ENCODE peak calls at places on chromosomes 2 and 18, in nine cellular contexts. V is HCT116, Q is RWPE2, E is MM.1S, P is AG04450, A is lower leg skin, N is stomach, K is thyroid gland, Z is AG10803. H is an unnamed sample.

GRCh38 chr2:172442072-172442895 is 14.9 kb downstream of the ITGA6 start:
- DNase-seq in V (peak; percentile 98), Q (peak; percentile 99), E (no peak), P (peak; percentile 73), A (peak; percentile 69), N (peak; percentile 81), K (no peak), Z (peak; percentile 81), H (no peak)

GRCh38 chr18:79867666-79868065 is 69.9 kb downstream of the KCNG2 start:
- DNase-seq in V (no peak), Q (no peak), E (no peak), P (no peak), A (no peak), N (no peak), K (no peak), Z (no peak), H (no peak)

GRCh38 chr18:35041752-35042379 is 653 bp downstream of the MAPRE2 start:
- DNase-seq in V (no peak), Q (no peak), E (peak; percentile 13), P (no peak), A (no peak), N (no peak), K (no peak), Z (no peak), H (no peak)

GRCh38 chr18:39414009-39414700 is 1848.6 kb upstream of the CELF4 start:
- DNase-seq in V (peak; percentile 41), Q (no peak), E (peak; percentile 14), P (peak; percentile 16), A (no peak), N (no peak), K (no peak), Z (peak; percentile 5), H (no peak)

GRCh38 chr2:9993490-9994165 is 42.1 kb downstream of the GRHL1 start:
- DNase-seq in V (no peak), Q (no peak), E (no peak), P (no peak), A (no peak), N (no peak), K (no peak), Z (peak; percentile 85), H (no peak)

GRCh38 chr2:241618296-241618805 is 18.6 kb downstream of the THAP4 start:
- DNase-seq in V (no peak), Q (no peak), E (no peak), P (no peak), A (no peak), N (no peak), K (no peak), Z (no peak), H (peak; percentile 55)

GRCh38 chr2:191607101-191607500 is 70.8 kb upstream of the NABP1 start:
- DNase-seq in V (no peak), Q (no peak), E (no peak), P (no peak), A (no peak), N (no peak), K (no peak), Z (peak; percentile 48), H (no peak)

GRCh38 chr2:45000921-45001628 is 8.2 kb downstream of the SIX2 start:
- DNase-seq in V (no peak), Q (no peak), E (no peak), P (no peak), A (no peak), N (no peak), K (peak; percentile 34), Z (no peak), H (no peak)

GRCh38 chr2:134988994-134989605 is 58.1 kb downstream of the MAP3K19 start:
- DNase-seq in V (peak; percentile 18), Q (no peak), E (peak; percentile 49), P (peak; percentile 3), A (no peak), N (no peak), K (no peak), Z (peak; percentile 40), H (peak; percentile 36)

GRCh38 chr2:177149155-177149503 is 63.5 kb upstream of the HNRNPA3 start:
- DNase-seq in V (no peak), Q (no peak), E (no peak), P (no peak), A (no peak), N (no peak), K (no peak), Z (no peak), H (no peak)

GRCh38 chr2:177143444-177143843 is 69.2 kb upstream of the HNRNPA3 start:
- DNase-seq in V (no peak), Q (no peak), E (no peak), P (no peak), A (no peak), N (no peak), K (no peak), Z (peak; percentile 72), H (no peak)

GRCh38 chr2:177148477-177149154 is 64.0 kb upstream of the HNRNPA3 start:
- DNase-seq in V (peak; percentile 68), Q (no peak), E (peak; percentile 77), P (no peak), A (no peak), N (peak; percentile 80), K (peak; percentile 75), Z (peak; percentile 59), H (peak; percentile 60)

GRCh38 chr2:177147093-177147694 is 65.4 kb upstream of the HNRNPA3 start:
- DNase-seq in V (no peak), Q (no peak), E (peak; percentile 69), P (no peak), A (no peak), N (no peak), K (no peak), Z (peak; percentile 65), H (peak; percentile 51)

DNA sequence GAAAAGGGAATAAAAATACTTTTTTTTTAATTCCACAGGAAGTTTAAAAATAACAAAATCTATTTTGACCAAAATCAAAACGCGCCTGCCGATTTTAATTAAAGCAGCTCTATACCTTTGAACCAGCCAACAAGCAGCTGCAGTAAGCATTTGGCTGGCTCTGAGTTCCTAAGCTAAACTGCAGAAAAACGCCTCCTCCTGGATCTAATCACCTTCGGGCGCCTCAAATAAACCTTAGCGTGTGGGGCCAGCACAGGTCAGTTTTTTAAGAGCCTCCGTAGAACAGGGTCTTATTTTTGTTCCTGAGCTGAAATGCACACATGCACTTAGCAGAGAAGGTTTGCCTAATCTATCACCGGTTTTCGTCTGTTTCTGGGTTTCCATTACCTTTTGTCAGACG is 64.8 kb upstream of the HNRNPA3 start:
- DNase-seq in V (no peak), Q (no peak), E (no peak), P (no peak), A (no peak), N (no peak), K (no peak), Z (no peak), H (no peak)
- H3K4me3 ChIP-seq in V (no peak overlapping the region), Q (no peak overlapping the region), E (no peak overlapping the region), P (peak overlapping the region; percentile 14), A (no peak overlapping the region), N (peak overlapping the region; percentile 40), K (no peak overlapping the region), Z (no peak overlapping the region), H (no peak overlapping the region)

GRCh38 chr2:88602022-88602421 is 25.2 kb downstream of the EIF2AK3 start:
- DNase-seq in V (no peak), Q (no peak), E (no peak), P (no peak), A (no peak), N (no peak), K (no peak), Z (no peak), H (no peak)

GRCh38 chr2:88608184-88608583 is 19.1 kb downstream of the EIF2AK3 start:
- DNase-seq in V (no peak), Q (no peak), E (peak; percentile 50), P (no peak), A (no peak), N (no peak), K (no peak), Z (no peak), H (no peak)

GRCh38 chr2:88606371-88607030 is 20.8 kb downstream of the EIF2AK3 start:
- DNase-seq in V (no peak), Q (no peak), E (peak; percentile 80), P (no peak), A (no peak), N (no peak), K (no peak), Z (no peak), H (no peak)

GRCh38 chr2:88603146-88603545 is 24.1 kb downstream of the EIF2AK3 start:
- DNase-seq in V (no peak), Q (no peak), E (no peak), P (no peak), A (no peak), N (no peak), K (no peak), Z (peak; percentile 48), H (no peak)

DNA sequence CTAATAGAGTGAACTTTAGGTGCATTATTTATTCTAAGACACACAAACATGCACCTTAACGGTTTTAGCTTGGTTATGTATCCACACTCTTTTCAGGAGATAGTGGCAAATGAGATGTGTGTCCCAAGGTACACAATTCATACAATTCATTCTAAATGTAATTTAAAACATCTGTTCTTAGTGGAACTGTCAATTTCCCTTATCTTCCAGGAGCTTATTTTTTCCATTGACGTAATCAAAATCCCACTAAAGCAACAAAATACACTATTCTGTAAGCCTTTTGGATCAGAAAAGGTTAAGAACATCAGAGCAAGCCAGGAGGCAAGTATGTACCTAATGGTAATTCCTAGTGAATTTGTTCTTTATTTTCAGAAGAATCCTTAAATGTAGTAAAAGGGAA is 19.8 kb downstream of the EIF2AK3 start:
- DNase-seq in V (no peak), Q (no peak), E (no peak), P (no peak), A (no peak), N (no peak), K (no peak), Z (no peak), H (no peak)
- H3K4me3 ChIP-seq in V (no peak overlapping the region), Q (no peak overlapping the region), E (peak overlapping the region; percentile 21), P (no peak overlapping the region), A (no peak overlapping the region), N (no peak overlapping the region), K (no peak overlapping the region), Z (no peak overlapping the region), H (no peak overlapping the region)

GRCh38 chr2:98026927-98027522 is 31.3 kb upstream of the TMEM131 start:
- DNase-seq in V (no peak), Q (no peak), E (peak; percentile 22), P (no peak), A (no peak), N (no peak), K (no peak), Z (no peak), H (no peak)
- H3K4me3 ChIP-seq in V (no peak overlapping the region), Q (no peak overlapping the region), E (no peak overlapping the region), P (no peak overlapping the region), A (no peak overlapping the region), N (no peak overlapping the region), K (no peak overlapping the region), Z (no peak overlapping the region), H (no peak overlapping the region)

GRCh38 chr2:240018071-240018750 is 6.9 kb downstream of the NDUFA10 start:
- DNase-seq in V (no peak), Q (no peak), E (no peak), P (no peak), A (no peak), N (no peak), K (no peak), Z (no peak), H (no peak)

GRCh38 chr2:240024766-240025165 is 376 bp downstream of the NDUFA10 start:
- DNase-seq in V (no peak), Q (no peak), E (peak; percentile 11), P (no peak), A (no peak), N (no peak), K (no peak), Z (no peak), H (peak; percentile 5)

GRCh38 chr2:240021488-240022104 is 3.5 kb downstream of the NDUFA10 start:
- DNase-seq in V (peak; percentile 28), Q (no peak), E (peak; percentile 37), P (peak; percentile 11), A (no peak), N (peak; percentile 72), K (peak; percentile 65), Z (peak; percentile 40), H (peak; percentile 45)

GRCh38 chr2:240023792-240024191 is 1.4 kb downstream of the NDUFA10 start:
- DNase-seq in V (no peak), Q (no peak), E (no peak), P (no peak), A (no peak), N (no peak), K (no peak), Z (no peak), H (no peak)
- H3K4me3 ChIP-seq in V (peak overlapping the region; percentile 95), Q (peak overlapping the region; percentile 86), E (peak overlapping the region; percentile 96), P (peak overlapping the region; percentile 94), A (no peak overlapping the region), N (no peak overlapping the region), K (no peak overlapping the region), Z (peak overlapping the region; percentile 67), H (peak overlapping the region; percentile 67)